ENCODE peak calls at places on chromosomes 12 and 14, in eight cellular contexts. M is OCI-LY7, I is IMR-90, J is A549, T is thoracic aorta, V is upper lobe of right lung, N is transverse colon, R is heart right ventricle. L is an unnamed sample. For H3K4me1, the result is how much of the 10 kb centered on the place peaks cover.

GRCh38 chr14:35159742-35160409 is 37.5 kb downstream of the PRORP start:
- DNase-seq in V (no peak), I (peak), J (peak), T (no peak), N (no peak), M (no peak), R (no peak), L (no peak)

GRCh38 chr14:90576981-90577660 is 180.3 kb downstream of the CALM1 start:
- DNase-seq in V (peak), J (no peak), N (no peak), I (no peak), R (no peak), T (no peak), M (no peak), L (no peak)

GRCh38 chr12:68367903-68368302 is 35.7 kb upstream of the MDM1 start:
- DNase-seq in T (no peak), M (no peak), I (no peak), N (no peak), R (no peak), J (peak), V (no peak), L (no peak)

GRCh38 chr12:49070971-49071370 is 1.2 kb upstream of the RHEBL1 start:
- DNase-seq in R (no peak), V (no peak), I (no peak), T (no peak), J (no peak), M (no peak), N (no peak), L (no peak)

GRCh38 chr14:32601908-32602307 is 272.8 kb downstream of the AKAP6 start:
- DNase-seq in T (no peak), V (no peak), I (no peak), J (no peak), N (no peak), M (no peak), R (no peak), L (no peak)

GRCh38 chr12:128672428-128672827 is 151.3 kb downstream of the SLC15A4 start:
- DNase-seq in T (no peak), J (no peak), R (no peak), M (no peak), N (no peak), I (no peak), V (no peak), L (no peak)

GRCh38 chr12:99053599-99054362 is 408.7 kb downstream of the APAF1 start:
- DNase-seq in R (no peak), I (no peak), N (no peak), M (no peak), V (no peak), J (no peak), T (no peak), L (no peak)

GRCh38 chr12:71605034-71605433 is 58.6 kb downstream of the ZFC3H1 start:
- DNase-seq in R (no peak), V (no peak), I (no peak), N (no peak), J (no peak), T (no peak), M (no peak), L (no peak)

GRCh38 chr12:79371226-79371625 is 319.5 kb downstream of the PAWR start:
- DNase-seq in T (no peak), V (no peak), N (no peak), R (no peak), I (peak), J (no peak), M (no peak), L (no peak)

GRCh38 chr14:69614592-69614991 is 3.2 kb downstream of the SUSD6 start:
- DNase-seq in M (peak), N (peak), T (no peak), J (no peak), V (no peak), I (no peak), R (peak), L (peak)
- H3K4me1 ChIP-seq in M (half or more), N (half or more), T (half or more), J (under half), V (half or more), I (under half), R (half or more), L (under half)

DNA sequence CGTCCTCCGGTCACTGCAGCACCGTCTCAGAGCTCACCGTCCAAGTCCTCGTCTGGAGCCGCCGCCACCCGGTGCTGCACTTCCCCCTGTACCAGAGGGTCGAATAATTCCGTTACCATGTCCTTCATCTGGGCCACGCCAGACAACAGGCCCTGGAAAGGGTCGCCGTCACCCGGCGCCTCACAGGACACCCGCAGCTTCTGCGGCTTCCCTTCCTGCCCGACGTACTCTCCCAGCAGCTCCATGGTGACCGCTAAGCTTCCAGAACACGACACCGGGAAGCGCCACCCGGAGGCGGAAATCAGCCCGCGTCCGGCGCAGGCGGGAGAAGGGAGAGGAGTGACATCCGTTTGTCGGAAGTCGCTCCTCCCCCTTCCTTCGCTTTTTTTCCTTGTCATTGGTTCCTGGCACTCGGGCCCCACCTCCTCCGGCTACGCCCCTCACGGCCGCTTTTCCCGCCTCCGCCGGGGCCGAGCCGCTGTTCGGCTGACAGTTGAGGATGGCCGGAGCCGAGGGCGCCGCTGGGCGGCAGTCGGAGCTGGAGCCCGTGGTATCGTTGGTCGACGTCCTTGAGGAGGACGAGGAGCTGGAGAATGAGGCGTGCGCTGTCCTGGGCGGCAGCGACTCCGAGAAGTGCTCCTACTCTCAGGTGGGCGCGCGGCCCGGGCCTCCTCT is at the start of the genes GON7 and UBR7:
- DNase-seq in I (peak), V (peak), R (peak), T (peak), J (peak), N (peak), M (peak), L (peak)
- TF ChIP-seq CTCF in I (peak), V (peak), R (no peak), T (peak), J (no peak), N (peak), M (no peak), L (peak)

GRCh38 chr14:102944448-102945330 is 22.2 kb downstream of the AMN start:
- DNase-seq in J (no peak), I (no peak), V (no peak), T (no peak), M (no peak), N (no peak), R (no peak), L (no peak)
- H3K4me1 ChIP-seq in J (under half), I (under half), V (under half), T (under half), M (under half), N (under half), R (under half), L (under half)

GRCh38 chr12:102026728-102027127 is 35.1 kb downstream of the WASHC3 start:
- DNase-seq in J (no peak), T (no peak), R (no peak), M (peak), I (no peak), V (no peak), N (no peak), L (no peak)
- TF ChIP-seq CTCF in J (no peak), T (no peak), R (no peak), M (peak), I (no peak), V (no peak), N (no peak), L (no peak)

DNA sequence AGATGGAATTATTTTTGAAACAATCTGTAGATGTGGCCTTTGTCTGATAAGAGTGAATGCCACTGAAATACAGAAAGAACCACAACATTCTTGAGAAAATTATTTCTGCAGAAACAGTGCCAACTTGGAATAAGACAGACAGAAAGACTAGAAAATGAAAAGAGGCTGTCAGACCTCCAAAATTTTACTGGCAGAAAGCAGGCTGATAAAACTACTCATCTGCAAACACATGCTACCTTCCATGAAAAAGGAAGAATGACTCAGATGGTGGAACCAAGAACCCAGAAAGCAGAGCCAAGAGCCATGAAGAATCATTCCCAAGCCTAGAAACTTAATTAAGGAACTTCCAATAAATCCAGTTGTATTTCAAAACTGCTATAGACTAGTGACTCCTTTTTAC is 31.9 kb upstream of the OSBPL8 start:
- DNase-seq in R (no peak), T (no peak), M (no peak), N (no peak), I (peak), J (no peak), V (no peak), L (no peak)
- H3K4me1 ChIP-seq in R (under half), T (under half), M (under half), N (under half), I (under half), J (under half), V (under half), L (under half)

DNA sequence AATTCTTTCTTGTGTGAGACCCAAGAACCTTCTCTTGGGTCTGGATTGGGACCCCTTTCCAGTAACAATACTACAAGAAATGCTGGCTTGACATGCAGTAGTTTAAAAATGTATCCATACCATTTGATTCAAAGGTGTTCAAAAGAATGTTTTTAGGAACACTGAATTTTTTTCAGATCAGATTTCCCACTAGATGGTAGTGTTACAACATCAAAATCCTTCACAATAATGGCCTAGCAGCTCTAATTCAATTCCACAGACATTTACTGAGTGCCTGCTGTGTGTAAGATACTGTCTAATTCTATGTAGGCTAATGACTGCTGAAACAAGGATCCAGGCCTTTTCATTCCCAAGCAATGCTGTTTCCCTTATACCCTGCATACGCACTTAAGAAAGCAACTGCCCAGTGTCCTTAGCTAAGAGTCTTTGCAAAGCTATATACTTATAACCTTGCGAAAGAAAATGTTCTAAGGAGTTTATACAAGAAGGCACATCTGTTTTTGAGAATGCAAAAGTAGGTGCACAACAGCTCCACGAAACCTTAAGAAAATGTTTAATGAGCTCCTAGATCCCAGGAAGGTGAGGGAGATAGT is 50.7 kb upstream of the PKP2 start:
- DNase-seq in M (peak), R (no peak), N (no peak), T (no peak), J (peak), V (no peak), I (no peak), L (no peak)
- TF ChIP-seq CTCF in M (peak), R (no peak), N (no peak), T (no peak), J (peak), V (no peak), I (no peak), L (no peak)

DNA sequence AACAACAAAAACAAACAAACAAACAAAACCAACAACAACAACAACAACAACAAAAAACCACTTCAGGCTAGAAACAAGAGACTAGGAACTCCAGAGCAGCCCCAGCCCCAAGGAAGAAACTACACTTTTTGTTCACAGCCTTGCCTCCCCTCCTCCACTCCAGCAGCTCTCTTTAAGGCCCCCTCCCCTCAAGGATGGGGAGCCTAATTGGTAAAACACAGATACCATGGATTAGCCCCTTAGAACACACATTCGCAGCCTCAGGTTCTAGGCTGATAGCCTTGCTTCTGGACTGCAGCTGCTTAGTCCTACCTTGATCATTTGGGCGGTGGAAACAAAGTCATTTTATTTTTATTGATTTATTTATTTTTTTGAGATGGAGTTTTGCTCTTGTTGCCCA is 11.9 kb upstream of the AVIL start:
- DNase-seq in R (no peak), I (no peak), N (no peak), J (no peak), T (no peak), M (no peak), V (no peak), L (no peak)
- H3K4me1 ChIP-seq in R (half or more), I (under half), N (half or more), J (under half), T (half or more), M (under half), V (half or more), L (under half)